ENCODE peak calls at places on chromosomes 6 and 20, in seven cellular contexts. One of them, this sample, is unnamed.

GRCh38 chr6:87029711-87030314 is 65.1 kb downstream of the CGA start:
- DNase-seq in spleen: no peak
- DNase-seq in aorta: no peak
- DNase-seq in naive thymus-derived CD4-positive, alpha-beta T cell: no peak
- DNase-seq in heart left ventricle: no peak
- DNase-seq in right atrium auricular region: no peak
- DNase-seq in CD4-positive, alpha-beta memory T cell: no peak
- DNase-seq in this sample: peak; percentile 79

GRCh38 chr6:113560908-113561307 is 296.2 kb upstream of the MARCKS start:
- DNase-seq in spleen: no peak
- DNase-seq in aorta: no peak
- DNase-seq in naive thymus-derived CD4-positive, alpha-beta T cell: no peak
- DNase-seq in heart left ventricle: no peak
- DNase-seq in right atrium auricular region: no peak
- DNase-seq in CD4-positive, alpha-beta memory T cell: no peak
- DNase-seq in this sample: no peak

GRCh38 chr6:113057567-113058053 is 710.5 kb downstream of the RFPL4B start:
- DNase-seq in spleen: no peak
- DNase-seq in aorta: no peak
- DNase-seq in naive thymus-derived CD4-positive, alpha-beta T cell: no peak
- DNase-seq in heart left ventricle: no peak
- DNase-seq in right atrium auricular region: no peak
- DNase-seq in CD4-positive, alpha-beta memory T cell: no peak
- DNase-seq in this sample: no peak

GRCh38 chr6:157519255-157520116 is 138.5 kb downstream of the ZDHHC14 start:
- DNase-seq in spleen: no peak
- DNase-seq in aorta: no peak
- DNase-seq in naive thymus-derived CD4-positive, alpha-beta T cell: no peak
- DNase-seq in heart left ventricle: no peak
- DNase-seq in right atrium auricular region: no peak
- DNase-seq in CD4-positive, alpha-beta memory T cell: no peak
- DNase-seq in this sample: no peak

GRCh38 chr6:11248974-11249761 is 16.7 kb upstream of the NEDD9 start:
- DNase-seq in spleen: no peak
- DNase-seq in aorta: no peak
- DNase-seq in naive thymus-derived CD4-positive, alpha-beta T cell: no peak
- DNase-seq in heart left ventricle: no peak
- DNase-seq in right atrium auricular region: no peak
- DNase-seq in CD4-positive, alpha-beta memory T cell: no peak
- DNase-seq in this sample: no peak

GRCh38 chr20:41321003-41321402 is 3.5 kb upstream of the ZHX3 start:
- DNase-seq in spleen: no peak
- DNase-seq in aorta: no peak
- DNase-seq in naive thymus-derived CD4-positive, alpha-beta T cell: no peak
- DNase-seq in heart left ventricle: no peak
- DNase-seq in right atrium auricular region: no peak
- DNase-seq in CD4-positive, alpha-beta memory T cell: no peak
- DNase-seq in this sample: no peak

GRCh38 chr6:21496749-21497148 is 96.8 kb upstream of the SOX4 start:
- DNase-seq in spleen: no peak
- DNase-seq in aorta: no peak
- DNase-seq in naive thymus-derived CD4-positive, alpha-beta T cell: no peak
- DNase-seq in heart left ventricle: no peak
- DNase-seq in right atrium auricular region: no peak
- DNase-seq in CD4-positive, alpha-beta memory T cell: no peak
- DNase-seq in this sample: no peak

GRCh38 chr6:50007821-50008220 is 14.0 kb downstream of the DEFB110 start:
- DNase-seq in spleen: no peak
- DNase-seq in aorta: no peak
- DNase-seq in naive thymus-derived CD4-positive, alpha-beta T cell: no peak
- DNase-seq in heart left ventricle: no peak
- DNase-seq in right atrium auricular region: no peak
- DNase-seq in CD4-positive, alpha-beta memory T cell: no peak
- DNase-seq in this sample: no peak

GRCh38 chr6:148524509-148524908 is 181.9 kb downstream of the SASH1 start:
- DNase-seq in spleen: no peak
- DNase-seq in aorta: no peak
- DNase-seq in naive thymus-derived CD4-positive, alpha-beta T cell: no peak
- DNase-seq in heart left ventricle: no peak
- DNase-seq in right atrium auricular region: no peak
- DNase-seq in CD4-positive, alpha-beta memory T cell: no peak
- DNase-seq in this sample: no peak

GRCh38 chr20:40493071-40493470 is 196.0 kb downstream of the MAFB start:
- DNase-seq in spleen: no peak
- DNase-seq in aorta: peak; percentile 85
- DNase-seq in naive thymus-derived CD4-positive, alpha-beta T cell: no peak
- DNase-seq in heart left ventricle: peak; percentile 33
- DNase-seq in right atrium auricular region: peak; percentile 81
- DNase-seq in CD4-positive, alpha-beta memory T cell: no peak
- DNase-seq in this sample: no peak

GRCh38 chr6:106360989-106361430 is 493 bp downstream of the CRYBG1 start:
- DNase-seq in spleen: peak; percentile 83
- DNase-seq in aorta: peak; percentile 47
- DNase-seq in naive thymus-derived CD4-positive, alpha-beta T cell: peak; percentile 16
- DNase-seq in heart left ventricle: no peak
- DNase-seq in right atrium auricular region: no peak
- DNase-seq in CD4-positive, alpha-beta memory T cell: peak; percentile 32
- DNase-seq in this sample: no peak

GRCh38 chr20:46552460-46553420 is 2.3 kb upstream of the OCSTAMP start:
- DNase-seq in spleen: no peak
- DNase-seq in aorta: no peak
- DNase-seq in naive thymus-derived CD4-positive, alpha-beta T cell: no peak
- DNase-seq in heart left ventricle: no peak
- DNase-seq in right atrium auricular region: no peak
- DNase-seq in CD4-positive, alpha-beta memory T cell: no peak
- DNase-seq in this sample: no peak

GRCh38 chr6:156809446-156810178 is 32.4 kb downstream of the ARID1B start:
- DNase-seq in spleen: no peak
- DNase-seq in aorta: no peak
- DNase-seq in naive thymus-derived CD4-positive, alpha-beta T cell: no peak
- DNase-seq in heart left ventricle: no peak
- DNase-seq in right atrium auricular region: no peak
- DNase-seq in CD4-positive, alpha-beta memory T cell: no peak
- DNase-seq in this sample: no peak

GRCh38 chr6:154226461-154226860 is 130.1 kb downstream of the IPCEF1 start:
- DNase-seq in spleen: no peak
- DNase-seq in aorta: no peak
- DNase-seq in naive thymus-derived CD4-positive, alpha-beta T cell: no peak
- DNase-seq in heart left ventricle: no peak
- DNase-seq in right atrium auricular region: no peak
- DNase-seq in CD4-positive, alpha-beta memory T cell: no peak
- DNase-seq in this sample: no peak

GRCh38 chr6:139522471-139523220 is 148.2 kb upstream of the CITED2 start:
- DNase-seq in spleen: no peak
- DNase-seq in aorta: no peak
- DNase-seq in naive thymus-derived CD4-positive, alpha-beta T cell: no peak
- DNase-seq in heart left ventricle: no peak
- DNase-seq in right atrium auricular region: no peak
- DNase-seq in CD4-positive, alpha-beta memory T cell: no peak
- DNase-seq in this sample: no peak

GRCh38 chr20:60512436-60512835 is 554.2 kb downstream of the CDH26 start:
- DNase-seq in spleen: no peak
- DNase-seq in aorta: no peak
- DNase-seq in naive thymus-derived CD4-positive, alpha-beta T cell: no peak
- DNase-seq in heart left ventricle: no peak
- DNase-seq in right atrium auricular region: no peak
- DNase-seq in CD4-positive, alpha-beta memory T cell: no peak
- DNase-seq in this sample: no peak

DNA sequence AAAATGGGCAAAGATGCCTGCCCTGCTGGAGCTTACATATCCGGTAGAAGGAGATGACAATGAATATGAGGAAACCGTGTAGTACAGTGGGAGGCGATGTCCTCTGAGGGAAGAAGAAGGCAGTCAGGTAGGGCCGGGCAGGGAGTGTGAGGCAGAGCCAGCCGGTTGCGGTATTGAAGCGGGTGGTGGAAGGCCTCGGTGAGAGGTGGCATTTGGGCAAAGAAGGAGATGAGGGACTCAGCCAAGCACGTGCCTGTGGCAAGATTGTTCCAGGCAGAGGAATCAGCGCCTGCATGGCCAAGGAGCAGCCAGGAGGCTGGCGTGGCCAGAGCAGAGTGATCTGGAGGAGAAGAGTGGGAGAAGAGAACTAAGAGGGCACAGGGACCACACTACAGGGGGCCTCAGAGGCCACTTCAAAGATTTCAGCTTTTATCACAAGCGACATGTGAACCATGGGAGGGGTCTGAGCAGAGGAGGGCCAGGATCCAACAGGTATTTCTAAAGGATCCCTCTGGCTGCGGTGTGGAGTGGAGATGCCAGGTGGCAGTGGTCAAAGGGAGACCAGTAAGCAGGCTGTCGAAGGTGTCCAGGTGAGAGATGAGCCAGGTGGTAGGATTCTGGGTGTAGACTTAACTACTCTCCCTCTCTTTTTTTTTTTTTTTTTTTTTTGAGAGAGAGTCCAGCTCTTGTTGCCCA is 13.8 kb downstream of the MDFI start:
- DNase-seq in spleen: peak; percentile 61
- DNase-seq in aorta: peak; percentile 19
- DNase-seq in naive thymus-derived CD4-positive, alpha-beta T cell: no peak
- DNase-seq in heart left ventricle: no peak
- DNase-seq in right atrium auricular region: no peak
- DNase-seq in CD4-positive, alpha-beta memory T cell: no peak
- DNase-seq in this sample: no peak
- H3K27ac ChIP-seq in spleen: no peak overlapping the region
- H3K27ac ChIP-seq in aorta: no peak overlapping the region
- H3K27ac ChIP-seq in naive thymus-derived CD4-positive, alpha-beta T cell: no peak overlapping the region
- H3K27ac ChIP-seq in heart left ventricle: no peak overlapping the region
- H3K27ac ChIP-seq in right atrium auricular region: no peak overlapping the region
- H3K27ac ChIP-seq in CD4-positive, alpha-beta memory T cell: no peak overlapping the region
- H3K27ac ChIP-seq in this sample: no peak overlapping the region

DNA sequence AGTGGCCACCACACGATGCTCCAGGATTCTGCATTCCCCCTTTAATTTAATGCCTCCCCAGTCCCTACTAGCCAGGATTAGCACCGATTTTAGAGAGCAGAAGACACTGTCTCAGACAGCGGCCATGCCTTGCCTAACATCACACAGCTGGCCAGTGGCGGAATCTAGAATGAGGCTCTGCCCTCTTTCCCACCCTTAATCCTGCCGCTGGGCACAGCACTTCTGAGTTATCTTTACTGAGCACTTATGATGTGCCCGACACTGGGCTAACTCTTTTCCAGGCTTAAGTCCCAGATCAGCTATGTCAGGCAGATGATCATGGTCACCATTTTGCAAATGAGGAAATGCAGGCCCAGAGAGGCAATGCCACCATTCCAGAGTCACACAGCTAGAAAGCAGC is 5.6 kb upstream of the BPIFA2 start:
- DNase-seq in spleen: no peak
- DNase-seq in aorta: no peak
- DNase-seq in naive thymus-derived CD4-positive, alpha-beta T cell: no peak
- DNase-seq in heart left ventricle: no peak
- DNase-seq in right atrium auricular region: peak; percentile 7
- DNase-seq in CD4-positive, alpha-beta memory T cell: no peak
- DNase-seq in this sample: no peak
- H3K27me3 ChIP-seq in spleen: no peaks in the 10 kb centered on the region
- H3K27me3 ChIP-seq in aorta: no peaks in the 10 kb centered on the region
- H3K27me3 ChIP-seq in naive thymus-derived CD4-positive, alpha-beta T cell: no peaks in the 10 kb centered on the region
- H3K27me3 ChIP-seq in heart left ventricle: no peaks in the 10 kb centered on the region
- H3K27me3 ChIP-seq in right atrium auricular region: no peaks in the 10 kb centered on the region
- H3K27me3 ChIP-seq in CD4-positive, alpha-beta memory T cell: no peaks in the 10 kb centered on the region
- H3K27me3 ChIP-seq in this sample: no peaks in the 10 kb centered on the region

GRCh38 chr6:73180718-73181619 is 44.3 kb downstream of the KHDC1L start:
- DNase-seq in spleen: no peak
- DNase-seq in aorta: no peak
- DNase-seq in naive thymus-derived CD4-positive, alpha-beta T cell: peak; percentile 62
- DNase-seq in heart left ventricle: no peak
- DNase-seq in right atrium auricular region: no peak
- DNase-seq in CD4-positive, alpha-beta memory T cell: peak; percentile 46
- DNase-seq in this sample: peak; percentile 92
- H3K4me3 ChIP-seq in spleen: no peak overlapping the region
- H3K4me3 ChIP-seq in aorta: no peak overlapping the region
- H3K4me3 ChIP-seq in naive thymus-derived CD4-positive, alpha-beta T cell: no peak overlapping the region
- H3K4me3 ChIP-seq in heart left ventricle: peak overlapping the region; percentile 25
- H3K4me3 ChIP-seq in right atrium auricular region: peak overlapping the region; percentile 10
- H3K4me3 ChIP-seq in CD4-positive, alpha-beta memory T cell: no peak overlapping the region
- H3K4me3 ChIP-seq in this sample: peak overlapping the region; percentile 57

DNA sequence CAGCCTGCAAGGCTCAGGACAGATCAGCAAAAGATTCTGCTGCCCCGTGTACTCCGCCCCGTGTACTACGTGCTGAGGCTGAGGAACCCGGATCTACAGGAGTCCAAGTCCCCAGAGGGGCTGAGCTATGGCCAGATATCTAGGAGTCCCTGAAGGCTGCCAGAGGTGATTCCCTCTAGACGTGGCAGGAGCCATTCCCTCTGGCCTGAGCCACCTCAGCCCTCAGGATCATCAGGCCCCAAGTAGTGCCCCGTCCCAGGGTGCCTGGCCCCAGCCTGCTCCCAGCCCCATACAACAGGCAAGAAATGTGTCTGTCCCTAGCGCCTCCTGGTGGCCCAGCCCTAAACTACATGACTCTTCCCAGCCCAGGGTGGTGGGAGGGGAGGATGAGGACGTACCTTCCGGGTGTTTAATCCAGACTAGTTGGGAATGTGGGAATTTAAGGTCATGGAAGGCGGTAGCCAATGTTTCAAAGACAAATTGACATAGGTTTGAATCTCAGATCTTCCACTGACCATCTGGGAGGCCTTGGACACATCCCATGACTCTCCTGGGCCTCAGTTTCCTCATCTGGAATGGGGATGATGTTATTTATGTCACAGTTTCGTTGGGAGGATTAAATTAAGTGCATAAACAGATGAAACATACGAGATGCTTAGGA is 49.4 kb upstream of the PTPN1 start:
- DNase-seq in spleen: peak; percentile 95
- DNase-seq in aorta: peak; percentile 92
- DNase-seq in naive thymus-derived CD4-positive, alpha-beta T cell: peak; percentile 77
- DNase-seq in heart left ventricle: peak; percentile 89
- DNase-seq in right atrium auricular region: peak; percentile 97
- DNase-seq in CD4-positive, alpha-beta memory T cell: peak; percentile 80
- DNase-seq in this sample: peak; percentile 87
- H3K27ac ChIP-seq in spleen: peak overlapping the region; percentile 37
- H3K27ac ChIP-seq in aorta: no peak overlapping the region
- H3K27ac ChIP-seq in naive thymus-derived CD4-positive, alpha-beta T cell: no peak overlapping the region
- H3K27ac ChIP-seq in heart left ventricle: no peak overlapping the region
- H3K27ac ChIP-seq in right atrium auricular region: peak overlapping the region; percentile 59
- H3K27ac ChIP-seq in CD4-positive, alpha-beta memory T cell: no peak overlapping the region
- H3K27ac ChIP-seq in this sample: no peak overlapping the region

GRCh38 chr20:51918561-51918960 is 116.2 kb upstream of the SALL4 start:
- DNase-seq in spleen: no peak
- DNase-seq in aorta: no peak
- DNase-seq in naive thymus-derived CD4-positive, alpha-beta T cell: no peak
- DNase-seq in heart left ventricle: no peak
- DNase-seq in right atrium auricular region: no peak
- DNase-seq in CD4-positive, alpha-beta memory T cell: no peak
- DNase-seq in this sample: no peak
- H3K27me3 ChIP-seq in spleen: no peaks in the 10 kb centered on the region
- H3K27me3 ChIP-seq in aorta: no peaks in the 10 kb centered on the region
- H3K27me3 ChIP-seq in naive thymus-derived CD4-positive, alpha-beta T cell: no peaks in the 10 kb centered on the region
- H3K27me3 ChIP-seq in heart left ventricle: no peaks in the 10 kb centered on the region
- H3K27me3 ChIP-seq in right atrium auricular region: no peaks in the 10 kb centered on the region
- H3K27me3 ChIP-seq in CD4-positive, alpha-beta memory T cell: no peaks in the 10 kb centered on the region
- H3K27me3 ChIP-seq in this sample: no peaks in the 10 kb centered on the region

This sample was measured in Karpas-422.